ENCODE peak calls at places on chromosomes 7 and 10, in nine cellular contexts. One of them, this sample, is unnamed.

GRCh38 chr7:147570390-147570789 is 1020.2 kb upstream of the C7orf33 start:
- DNase-seq in cardiac fibroblast: no peak
- DNase-seq in CD8-positive, alpha-beta T cell: no peak
- DNase-seq in heart left ventricle: no peak
- DNase-seq in dorsolateral prefrontal cortex: no peak
- DNase-seq in foreskin fibroblast: no peak
- DNase-seq in psoas muscle: no peak
- DNase-seq in tibial nerve: no peak
- DNase-seq in choroid plexus epithelial cell: no peak
- DNase-seq in this sample: no peak

GRCh38 chr7:20514364-20514763 is 101.1 kb upstream of the ABCB5 start:
- DNase-seq in foreskin fibroblast: no peak
- DNase-seq in choroid plexus epithelial cell: peak
- DNase-seq in CD8-positive, alpha-beta T cell: no peak
- DNase-seq in heart left ventricle: no peak
- DNase-seq in psoas muscle: no peak
- DNase-seq in cardiac fibroblast: peak
- DNase-seq in dorsolateral prefrontal cortex: no peak
- DNase-seq in tibial nerve: peak
- DNase-seq in this sample: peak

GRCh38 chr10:18060217-18060616 is 80.0 kb upstream of the CACNB2 start:
- DNase-seq in foreskin fibroblast: no peak
- DNase-seq in choroid plexus epithelial cell: no peak
- DNase-seq in heart left ventricle: peak
- DNase-seq in tibial nerve: no peak
- DNase-seq in cardiac fibroblast: peak
- DNase-seq in psoas muscle: no peak
- DNase-seq in dorsolateral prefrontal cortex: no peak
- DNase-seq in CD8-positive, alpha-beta T cell: no peak
- DNase-seq in this sample: no peak

GRCh38 chr7:98998821-98999725 is 120.7 kb downstream of the TRRAP start:
- DNase-seq in heart left ventricle: no peak
- DNase-seq in foreskin fibroblast: no peak
- DNase-seq in dorsolateral prefrontal cortex: no peak
- DNase-seq in CD8-positive, alpha-beta T cell: no peak
- DNase-seq in cardiac fibroblast: no peak
- DNase-seq in tibial nerve: no peak
- DNase-seq in psoas muscle: no peak
- DNase-seq in choroid plexus epithelial cell: no peak
- DNase-seq in this sample: no peak

GRCh38 chr10:100948916-100949315 is 20.4 kb upstream of the SEMA4G start:
- DNase-seq in dorsolateral prefrontal cortex: no peak
- DNase-seq in psoas muscle: no peak
- DNase-seq in tibial nerve: no peak
- DNase-seq in choroid plexus epithelial cell: no peak
- DNase-seq in foreskin fibroblast: no peak
- DNase-seq in CD8-positive, alpha-beta T cell: no peak
- DNase-seq in cardiac fibroblast: no peak
- DNase-seq in heart left ventricle: no peak
- DNase-seq in this sample: no peak

GRCh38 chr10:15369642-15370211 is 1.4 kb downstream of the FAM171A1 start:
- DNase-seq in CD8-positive, alpha-beta T cell: no peak
- DNase-seq in heart left ventricle: no peak
- DNase-seq in foreskin fibroblast: no peak
- DNase-seq in choroid plexus epithelial cell: no peak
- DNase-seq in psoas muscle: no peak
- DNase-seq in cardiac fibroblast: peak
- DNase-seq in tibial nerve: no peak
- DNase-seq in dorsolateral prefrontal cortex: no peak
- DNase-seq in this sample: peak

GRCh38 chr10:81109200-81109752 is 571.6 kb downstream of the SH2D4B start:
- DNase-seq in psoas muscle: no peak
- DNase-seq in foreskin fibroblast: no peak
- DNase-seq in cardiac fibroblast: no peak
- DNase-seq in CD8-positive, alpha-beta T cell: no peak
- DNase-seq in heart left ventricle: no peak
- DNase-seq in choroid plexus epithelial cell: no peak
- DNase-seq in tibial nerve: no peak
- DNase-seq in dorsolateral prefrontal cortex: no peak
- DNase-seq in this sample: no peak

GRCh38 chr10:100510533-100511308 is 8.9 kb downstream of the SEC31B start:
- DNase-seq in tibial nerve: no peak
- DNase-seq in cardiac fibroblast: no peak
- DNase-seq in psoas muscle: no peak
- DNase-seq in dorsolateral prefrontal cortex: no peak
- DNase-seq in heart left ventricle: no peak
- DNase-seq in foreskin fibroblast: no peak
- DNase-seq in CD8-positive, alpha-beta T cell: peak
- DNase-seq in choroid plexus epithelial cell: no peak
- DNase-seq in this sample: no peak

GRCh38 chr10:110431659-110432058 is 66.0 kb upstream of the DUSP5 start:
- DNase-seq in tibial nerve: no peak
- DNase-seq in heart left ventricle: no peak
- DNase-seq in CD8-positive, alpha-beta T cell: no peak
- DNase-seq in choroid plexus epithelial cell: no peak
- DNase-seq in psoas muscle: peak
- DNase-seq in foreskin fibroblast: no peak
- DNase-seq in cardiac fibroblast: no peak
- DNase-seq in dorsolateral prefrontal cortex: no peak
- DNase-seq in this sample: no peak

GRCh38 chr7:26365077-26365896 is 73.6 kb downstream of the SNX10 start:
- DNase-seq in cardiac fibroblast: peak
- DNase-seq in choroid plexus epithelial cell: peak
- DNase-seq in heart left ventricle: no peak
- DNase-seq in tibial nerve: no peak
- DNase-seq in foreskin fibroblast: peak
- DNase-seq in CD8-positive, alpha-beta T cell: peak
- DNase-seq in psoas muscle: no peak
- DNase-seq in dorsolateral prefrontal cortex: no peak
- DNase-seq in this sample: peak

GRCh38 chr10:45514283-45515270 is 140.6 kb downstream of the ALOX5 start:
- DNase-seq in cardiac fibroblast: no peak
- DNase-seq in foreskin fibroblast: no peak
- DNase-seq in psoas muscle: no peak
- DNase-seq in heart left ventricle: no peak
- DNase-seq in dorsolateral prefrontal cortex: peak
- DNase-seq in tibial nerve: no peak
- DNase-seq in choroid plexus epithelial cell: peak
- DNase-seq in CD8-positive, alpha-beta T cell: no peak
- DNase-seq in this sample: no peak

GRCh38 chr10:122143238-122143841 is 127.8 kb upstream of the BTBD16 start:
- DNase-seq in choroid plexus epithelial cell: no peak
- DNase-seq in foreskin fibroblast: no peak
- DNase-seq in tibial nerve: no peak
- DNase-seq in dorsolateral prefrontal cortex: peak
- DNase-seq in psoas muscle: peak
- DNase-seq in CD8-positive, alpha-beta T cell: no peak
- DNase-seq in heart left ventricle: no peak
- DNase-seq in cardiac fibroblast: no peak
- DNase-seq in this sample: no peak

GRCh38 chr10:71263376-71263775 is 51.0 kb downstream of the UNC5B start:
- DNase-seq in foreskin fibroblast: no peak
- DNase-seq in psoas muscle: no peak
- DNase-seq in tibial nerve: no peak
- DNase-seq in heart left ventricle: peak
- DNase-seq in CD8-positive, alpha-beta T cell: no peak
- DNase-seq in cardiac fibroblast: no peak
- DNase-seq in dorsolateral prefrontal cortex: no peak
- DNase-seq in choroid plexus epithelial cell: no peak
- DNase-seq in this sample: no peak

GRCh38 chr10:49369216-49370162 is 26.4 kb downstream of the DRGX start:
- DNase-seq in choroid plexus epithelial cell: peak
- DNase-seq in tibial nerve: no peak
- DNase-seq in foreskin fibroblast: no peak
- DNase-seq in dorsolateral prefrontal cortex: no peak
- DNase-seq in cardiac fibroblast: no peak
- DNase-seq in psoas muscle: no peak
- DNase-seq in CD8-positive, alpha-beta T cell: no peak
- DNase-seq in heart left ventricle: no peak
- DNase-seq in this sample: peak

GRCh38 chr7:134493091-134493490 is 34.2 kb upstream of the AKR1B1 start:
- DNase-seq in cardiac fibroblast: no peak
- DNase-seq in dorsolateral prefrontal cortex: no peak
- DNase-seq in choroid plexus epithelial cell: no peak
- DNase-seq in CD8-positive, alpha-beta T cell: no peak
- DNase-seq in foreskin fibroblast: no peak
- DNase-seq in tibial nerve: no peak
- DNase-seq in psoas muscle: no peak
- DNase-seq in heart left ventricle: no peak
- DNase-seq in this sample: no peak

GRCh38 chr7:83072576-83073517 is 89.8 kb downstream of the PCLO start:
- DNase-seq in psoas muscle: no peak
- DNase-seq in dorsolateral prefrontal cortex: no peak
- DNase-seq in tibial nerve: no peak
- DNase-seq in choroid plexus epithelial cell: no peak
- DNase-seq in heart left ventricle: no peak
- DNase-seq in cardiac fibroblast: no peak
- DNase-seq in foreskin fibroblast: no peak
- DNase-seq in CD8-positive, alpha-beta T cell: no peak
- DNase-seq in this sample: no peak
- TF ChIP-seq CTCF in psoas muscle: no peak
- TF ChIP-seq CTCF in dorsolateral prefrontal cortex: no peak
- TF ChIP-seq CTCF in tibial nerve: no peak
- TF ChIP-seq CTCF in choroid plexus epithelial cell: peak
- TF ChIP-seq CTCF in heart left ventricle: no peak
- TF ChIP-seq CTCF in cardiac fibroblast: no peak
- TF ChIP-seq CTCF in foreskin fibroblast: no peak
- TF ChIP-seq CTCF in CD8-positive, alpha-beta T cell: no peak
- TF ChIP-seq CTCF in this sample: peak

DNA sequence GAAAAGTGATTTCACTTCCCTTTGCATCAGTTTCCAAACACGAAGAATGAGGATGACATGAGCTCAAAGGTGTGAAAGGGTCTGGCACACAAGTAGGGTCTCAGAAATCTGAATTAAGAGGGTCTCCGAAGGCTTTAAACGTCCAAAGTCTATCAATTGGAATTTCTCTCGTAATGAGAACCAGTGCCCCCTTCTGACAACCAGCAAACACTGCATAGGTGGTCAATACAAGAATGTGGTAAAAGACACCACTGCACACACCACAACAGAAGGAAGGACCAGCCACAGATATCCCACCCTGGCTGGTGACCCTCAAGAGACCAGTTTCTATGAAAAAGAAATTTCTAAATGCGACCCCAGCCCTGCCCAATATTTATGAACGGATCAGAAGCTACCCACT is 78.1 kb downstream of the CALN1 start:
- DNase-seq in cardiac fibroblast: no peak
- DNase-seq in foreskin fibroblast: no peak
- DNase-seq in heart left ventricle: no peak
- DNase-seq in tibial nerve: no peak
- DNase-seq in CD8-positive, alpha-beta T cell: no peak
- DNase-seq in choroid plexus epithelial cell: no peak
- DNase-seq in psoas muscle: no peak
- DNase-seq in dorsolateral prefrontal cortex: no peak
- DNase-seq in this sample: no peak
- H3K4me3 ChIP-seq in cardiac fibroblast: no peak
- H3K4me3 ChIP-seq in foreskin fibroblast: no peak
- H3K4me3 ChIP-seq in heart left ventricle: no peak
- H3K4me3 ChIP-seq in tibial nerve: no peak
- H3K4me3 ChIP-seq in CD8-positive, alpha-beta T cell: no peak
- H3K4me3 ChIP-seq in choroid plexus epithelial cell: no peak
- H3K4me3 ChIP-seq in psoas muscle: no peak
- H3K4me3 ChIP-seq in dorsolateral prefrontal cortex: no peak
- H3K4me3 ChIP-seq in this sample: no peak

GRCh38 chr7:90326500-90326899 is 5.4 kb upstream of the FAM237B start:
- DNase-seq in choroid plexus epithelial cell: no peak
- DNase-seq in tibial nerve: no peak
- DNase-seq in heart left ventricle: no peak
- DNase-seq in cardiac fibroblast: no peak
- DNase-seq in foreskin fibroblast: no peak
- DNase-seq in dorsolateral prefrontal cortex: no peak
- DNase-seq in psoas muscle: no peak
- DNase-seq in CD8-positive, alpha-beta T cell: no peak
- DNase-seq in this sample: no peak

GRCh38 chr7:90322837-90323236 is 1.7 kb upstream of the FAM237B start:
- DNase-seq in psoas muscle: no peak
- DNase-seq in foreskin fibroblast: no peak
- DNase-seq in choroid plexus epithelial cell: no peak
- DNase-seq in heart left ventricle: no peak
- DNase-seq in dorsolateral prefrontal cortex: no peak
- DNase-seq in CD8-positive, alpha-beta T cell: no peak
- DNase-seq in tibial nerve: no peak
- DNase-seq in cardiac fibroblast: no peak
- DNase-seq in this sample: no peak

GRCh38 chr7:90320014-90320413 is 1.1 kb downstream of the FAM237B start:
- DNase-seq in dorsolateral prefrontal cortex: no peak
- DNase-seq in psoas muscle: no peak
- DNase-seq in choroid plexus epithelial cell: no peak
- DNase-seq in foreskin fibroblast: no peak
- DNase-seq in cardiac fibroblast: no peak
- DNase-seq in CD8-positive, alpha-beta T cell: no peak
- DNase-seq in tibial nerve: no peak
- DNase-seq in heart left ventricle: no peak
- DNase-seq in this sample: no peak

GRCh38 chr7:90320418-90320800 is 695 bp downstream of the FAM237B start:
- DNase-seq in choroid plexus epithelial cell: no peak
- DNase-seq in dorsolateral prefrontal cortex: no peak
- DNase-seq in foreskin fibroblast: no peak
- DNase-seq in tibial nerve: no peak
- DNase-seq in heart left ventricle: no peak
- DNase-seq in cardiac fibroblast: no peak
- DNase-seq in CD8-positive, alpha-beta T cell: no peak
- DNase-seq in psoas muscle: no peak
- DNase-seq in this sample: no peak

GRCh38 chr7:90320801-90321494 is at the start of gene FAM237B:
- DNase-seq in dorsolateral prefrontal cortex: no peak
- DNase-seq in foreskin fibroblast: peak
- DNase-seq in cardiac fibroblast: peak
- DNase-seq in tibial nerve: no peak
- DNase-seq in heart left ventricle: no peak
- DNase-seq in psoas muscle: no peak
- DNase-seq in choroid plexus epithelial cell: peak
- DNase-seq in CD8-positive, alpha-beta T cell: no peak
- DNase-seq in this sample: peak
- TF ChIP-seq CTCF in dorsolateral prefrontal cortex: no peak
- TF ChIP-seq CTCF in foreskin fibroblast: no peak
- TF ChIP-seq CTCF in cardiac fibroblast: no peak
- TF ChIP-seq CTCF in tibial nerve: no peak
- TF ChIP-seq CTCF in heart left ventricle: no peak
- TF ChIP-seq CTCF in psoas muscle: no peak
- TF ChIP-seq CTCF in choroid plexus epithelial cell: no peak
- TF ChIP-seq CTCF in CD8-positive, alpha-beta T cell: no peak
- TF ChIP-seq CTCF in this sample: no peak

DNA sequence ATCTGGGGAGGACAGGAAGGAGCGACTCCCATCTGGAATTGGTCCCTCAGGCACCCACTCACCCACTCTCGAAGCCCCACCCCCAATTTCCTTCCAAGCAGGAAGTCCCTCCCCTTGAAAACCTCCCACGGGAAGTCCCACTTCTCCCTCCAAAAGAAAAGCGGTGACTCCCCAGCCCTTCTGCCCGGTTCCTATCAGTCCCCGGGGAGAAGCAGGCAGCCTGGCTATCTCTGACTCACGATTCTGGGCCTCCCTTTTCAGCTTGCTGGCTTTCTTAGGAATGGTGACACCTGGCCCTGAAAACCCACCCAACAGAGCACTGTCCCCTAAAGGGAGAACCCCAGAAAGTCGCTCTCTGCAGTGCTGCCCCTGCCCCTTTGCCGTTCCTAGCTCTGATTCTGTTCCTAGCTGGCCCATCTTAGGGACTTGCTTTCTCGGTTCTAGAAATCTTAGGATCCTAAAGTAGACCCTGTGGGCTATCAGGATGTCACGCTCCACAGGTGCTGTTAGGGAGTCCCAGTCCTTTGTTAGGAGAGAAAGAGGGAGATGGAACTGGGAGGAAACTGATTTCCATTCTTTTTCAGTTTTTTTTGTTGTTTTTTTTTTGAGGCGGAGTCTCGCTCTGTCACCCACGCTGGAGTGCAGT is 6.0 kb downstream of the TSC22D4 start:
- DNase-seq in cardiac fibroblast: peak
- DNase-seq in heart left ventricle: peak
- DNase-seq in tibial nerve: no peak
- DNase-seq in psoas muscle: peak
- DNase-seq in CD8-positive, alpha-beta T cell: no peak
- DNase-seq in foreskin fibroblast: no peak
- DNase-seq in dorsolateral prefrontal cortex: no peak
- DNase-seq in choroid plexus epithelial cell: peak
- DNase-seq in this sample: no peak
- H3K4me3 ChIP-seq in cardiac fibroblast: peak
- H3K4me3 ChIP-seq in heart left ventricle: peak
- H3K4me3 ChIP-seq in tibial nerve: no peak
- H3K4me3 ChIP-seq in psoas muscle: no peak
- H3K4me3 ChIP-seq in CD8-positive, alpha-beta T cell: no peak
- H3K4me3 ChIP-seq in foreskin fibroblast: no peak
- H3K4me3 ChIP-seq in dorsolateral prefrontal cortex: no peak
- H3K4me3 ChIP-seq in choroid plexus epithelial cell: no peak
- H3K4me3 ChIP-seq in this sample: no peak

This sample was measured in astrocyte of the spinal cord.